ENCODE peak calls at places on chromosomes 12 and 14, in nine cellular contexts. E is epithelial cell of esophagus; F is astrocyte of the spinal cord; V is CD8-positive, alpha-beta T cell; K is A549; L is lower leg skin; M is colonic mucosa; O is fibroblast of pulmonary artery; D is HCT116. H is an unnamed sample.
A peak's percentile ranks its signal among the peaks of the same experiment; 100 is the strongest.

GRCh38 chr14:51119411-51120051 is 24.6 kb upstream of the TRIM9 start:
- DNase-seq in E (no peak), F (no peak), V (no peak), K (no peak), L (no peak), M (no peak), O (no peak), D (no peak), H (no peak)

GRCh38 chr12:112386726-112387125 is 4.5 kb upstream of the HECTD4 start:
- DNase-seq in E (no peak), F (no peak), V (no peak), K (no peak), L (no peak), M (no peak), O (peak; percentile 89), D (no peak), H (no peak)

GRCh38 chr14:90409209-90409730 is 12.4 kb downstream of the CALM1 start:
- DNase-seq in E (peak; percentile 82), F (peak; percentile 98), V (no peak), K (peak; percentile 77), L (no peak), M (no peak), O (peak; percentile 97), D (no peak), H (no peak)

GRCh38 chr14:23366163-23366921 is 1.4 kb upstream of the EFS start:
- DNase-seq in E (peak; percentile 83), F (peak; percentile 49), V (no peak), K (no peak), L (peak; percentile 69), M (peak; percentile 53), O (peak; percentile 32), D (no peak), H (peak; percentile 75)

GRCh38 chr14:69708586-69709169 is 58.3 kb upstream of the SRSF5 start:
- DNase-seq in E (peak; percentile 26), F (no peak), V (no peak), K (peak; percentile 40), L (no peak), M (no peak), O (no peak), D (no peak), H (no peak)

GRCh38 chr12:106205208-106206069 is 42.4 kb downstream of the CKAP4 start:
- DNase-seq in E (peak; percentile 43), F (no peak), V (no peak), K (peak; percentile 61), L (no peak), M (no peak), O (no peak), D (peak; percentile 64), H (no peak)

GRCh38 chr12:124663771-124664366 is 96.5 kb upstream of the NCOR2 start:
- DNase-seq in E (no peak), F (peak; percentile 65), V (no peak), K (no peak), L (no peak), M (no peak), O (no peak), D (no peak), H (no peak)

GRCh38 chr12:120800665-120801064 is 75.0 kb downstream of the ACADS start:
- DNase-seq in E (peak; percentile 10), F (peak; percentile 2), V (no peak), K (no peak), L (no peak), M (no peak), O (no peak), D (no peak), H (no peak)

GRCh38 chr12:117377758-117378157 is 16.3 kb upstream of the NOS1 start:
- DNase-seq in E (no peak), F (no peak), V (no peak), K (peak; percentile 42), L (no peak), M (peak; percentile 19), O (no peak), D (peak; percentile 36), H (no peak)

GRCh38 chr12:11702959-11703358 is 53.5 kb downstream of the ETV6 start:
- DNase-seq in E (no peak), F (no peak), V (no peak), K (no peak), L (no peak), M (no peak), O (no peak), D (no peak), H (no peak)

GRCh38 chr14:33460119-33460518 is 490.8 kb downstream of the EGLN3 start:
- DNase-seq in E (no peak), F (no peak), V (no peak), K (no peak), L (no peak), M (no peak), O (peak; percentile 14), D (no peak), H (no peak)

GRCh38 chr12:40033260-40033649 is 72.6 kb downstream of the SLC2A13 start:
- DNase-seq in E (no peak), F (no peak), V (no peak), K (no peak), L (no peak), M (peak; percentile 43), O (no peak), D (no peak), H (no peak)

GRCh38 chr12:65362231-65362630 is 83.7 kb downstream of the MSRB3 start:
- DNase-seq in E (peak; percentile 23), F (no peak), V (no peak), K (no peak), L (no peak), M (no peak), O (peak; percentile 4), D (no peak), H (no peak)

GRCh38 chr12:124914392-124915248 is at the start of gene UBC:
- DNase-seq in E (peak; percentile 90), F (peak; percentile 96), V (peak; percentile 90), K (peak; percentile 97), L (peak; percentile 92), M (peak; percentile 94), O (peak; percentile 96), D (peak; percentile 87), H (peak; percentile 93)

DNA sequence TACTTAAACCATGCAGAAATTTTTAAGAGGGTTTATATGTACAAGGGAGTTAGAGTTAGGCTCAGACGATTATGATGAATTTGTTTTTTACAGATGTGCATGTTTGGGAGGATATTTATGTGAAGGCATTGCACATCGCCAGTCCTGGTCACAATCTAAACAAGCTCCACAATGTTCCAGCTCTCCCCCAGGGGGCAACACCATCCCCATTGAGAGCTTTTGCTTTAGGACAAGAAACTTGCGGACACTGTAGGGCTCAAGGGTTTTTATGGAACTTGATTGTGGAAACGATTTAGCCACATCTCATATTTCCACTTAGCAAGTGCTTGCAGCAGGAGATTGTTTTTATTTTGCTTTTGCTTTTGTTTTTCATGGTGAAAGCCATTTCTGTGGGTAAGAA is 276.8 kb upstream of the SRRM4 start:
- DNase-seq in E (no peak), F (no peak), V (no peak), K (peak; percentile 7), L (no peak), M (no peak), O (no peak), D (no peak), H (no peak)
- TF ChIP-seq CTCF in E (no peak), F (no peak), V (no peak), K (no peak), L (no peak), M (no peak), O (no peak), D (peak; percentile 18), H (no peak)

DNA sequence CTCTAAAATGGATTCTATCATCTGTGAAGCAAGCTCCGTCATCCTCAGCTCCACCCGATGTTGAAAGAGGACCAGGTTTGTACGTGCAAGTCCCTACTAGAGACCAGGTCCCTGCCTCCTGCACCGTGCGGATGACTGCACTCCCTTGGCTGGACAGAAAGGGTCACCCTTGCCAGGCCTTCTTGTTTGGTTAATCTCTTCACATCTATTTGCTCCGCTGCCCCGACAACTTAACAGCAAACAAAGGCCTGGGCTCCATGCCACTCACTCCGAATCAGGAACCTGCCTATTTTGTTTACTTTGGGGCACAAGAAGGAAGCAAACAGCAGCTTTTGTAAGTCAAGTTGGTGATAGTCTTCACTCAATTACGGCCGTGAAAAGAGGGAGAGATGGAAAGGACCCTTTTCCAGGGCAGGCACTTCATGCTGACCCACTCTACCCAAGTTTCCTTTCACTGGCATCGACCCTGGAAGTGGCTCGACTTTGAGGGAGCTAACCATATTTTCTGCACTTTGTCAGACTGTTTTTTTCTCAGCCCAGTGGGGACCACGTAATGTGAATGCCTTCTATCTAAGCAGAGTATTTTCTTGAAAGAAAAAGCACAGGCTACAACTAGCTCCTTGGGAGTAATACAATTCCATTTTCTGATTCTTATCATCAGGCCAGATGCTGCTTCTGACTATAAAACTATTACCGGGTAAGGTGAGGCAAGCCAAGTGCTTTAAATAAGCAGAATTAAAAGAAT is 202.6 kb downstream of the FOXN3 start:
- DNase-seq in E (peak; percentile 94), F (peak; percentile 46), V (no peak), K (peak; percentile 87), L (peak; percentile 68), M (peak; percentile 67), O (no peak), D (no peak), H (no peak)
- TF ChIP-seq CTCF in E (peak; percentile 16), F (peak; percentile 2), V (no peak), K (no peak), L (no peak), M (no peak), O (no peak), D (no peak), H (no peak)

DNA sequence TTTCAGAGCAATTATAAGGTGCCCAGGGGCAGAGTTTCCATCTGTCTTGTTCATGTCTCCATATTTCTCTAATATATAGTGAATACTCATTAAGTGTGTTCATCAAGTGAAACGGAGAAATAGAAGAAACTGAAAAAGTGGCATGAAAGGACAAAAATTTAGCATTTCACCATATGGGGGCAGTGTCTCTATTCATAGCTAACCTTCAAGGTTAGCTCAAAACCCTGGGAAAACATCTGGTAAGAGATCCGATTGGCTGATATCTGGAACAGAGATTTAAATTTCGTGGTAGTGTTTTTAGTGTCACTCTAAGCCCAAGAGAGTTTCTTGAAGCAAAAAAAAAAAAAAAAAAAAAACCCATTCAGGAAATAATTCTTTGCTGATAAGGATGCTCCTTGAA is 367.5 kb downstream of the DAD1 start:
- DNase-seq in E (peak; percentile 41), F (peak; percentile 35), V (no peak), K (peak; percentile 8), L (no peak), M (no peak), O (peak; percentile 18), D (peak; percentile 12), H (no peak)
- TF ChIP-seq CTCF in E (peak; percentile 29), F (peak; percentile 55), V (no peak), K (peak; percentile 27), L (no peak), M (no peak), O (peak; percentile 32), D (peak; percentile 46), H (no peak)

DNA sequence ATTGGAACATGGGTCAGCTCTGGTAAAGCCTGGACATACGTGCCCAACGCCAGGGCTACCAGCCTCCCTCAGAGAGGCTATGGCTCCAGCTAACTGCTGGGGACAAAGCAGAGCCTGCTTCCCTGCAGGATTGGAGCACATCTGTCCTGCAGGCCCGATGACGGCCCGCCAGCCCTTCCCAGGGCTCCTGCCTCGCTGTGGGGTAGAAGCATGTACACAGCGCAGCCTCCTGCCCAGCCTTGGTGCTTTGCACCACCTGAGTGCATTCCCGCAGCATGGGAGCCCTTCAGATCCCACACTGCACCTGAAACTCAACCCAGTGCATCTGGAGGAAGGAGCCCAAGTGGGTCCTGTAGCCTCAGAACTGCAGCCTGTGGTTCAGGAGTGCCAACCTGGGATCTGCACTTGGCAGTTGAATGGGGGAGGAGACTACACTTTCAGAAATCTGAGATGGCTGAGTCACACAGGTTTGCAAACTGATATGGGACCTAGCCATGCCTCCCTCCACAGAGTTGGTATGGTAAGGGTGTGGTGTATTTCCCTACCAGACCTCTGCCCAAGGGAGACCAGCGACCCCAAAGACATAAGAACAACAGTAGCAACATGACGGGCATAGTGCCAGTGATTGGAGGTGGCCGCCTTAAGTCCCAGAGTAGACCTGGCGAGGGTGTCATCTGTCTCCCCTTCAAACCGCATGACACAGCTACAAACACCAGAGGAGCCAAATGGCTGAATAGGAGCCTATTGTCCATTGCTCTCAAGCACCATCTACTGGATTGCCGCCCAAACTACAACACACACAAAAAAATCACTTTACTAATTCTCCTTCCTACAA is 273.9 kb upstream of the MIS18BP1 start:
- DNase-seq in E (peak; percentile 64), F (no peak), V (no peak), K (peak; percentile 57), L (no peak), M (peak; percentile 29), O (no peak), D (peak; percentile 51), H (no peak)
- TF ChIP-seq CTCF in E (peak; percentile 83), F (peak; percentile 21), V (no peak), K (peak; percentile 42), L (no peak), M (peak; percentile 48), O (peak; percentile 6), D (peak; percentile 68), H (peak; percentile 43)